ENCODE peak calls at places on chromosomes 5 and 9, in five cellular contexts. D, X, Y, R and T are unnamed samples.

GRCh38 chr5:126805108-126805507 is 28.2 kb downstream of the LMNB1 start:
- DNase-seq in D (no peak), X (no peak), Y (no peak), R (no peak), T (no peak)

GRCh38 chr5:154478224-154478565 is at the start of gene HAND1:
- DNase-seq in D (no peak), X (no peak), Y (peak), R (peak), T (peak)

GRCh38 chr5:149130121-149130931 is 11.0 kb upstream of the ABLIM3 start:
- DNase-seq in D (peak), X (no peak), Y (peak), R (no peak), T (no peak)

GRCh38 chr5:172284275-172284971 is 859 bp upstream of the UBTD2 start:
- DNase-seq in D (peak), X (no peak), Y (no peak), R (no peak), T (no peak)

GRCh38 chr9:16013826-16014225 is 461.0 kb downstream of the CCDC171 start:
- DNase-seq in D (peak), X (no peak), Y (no peak), R (no peak), T (no peak)

GRCh38 chr5:105903069-105903468 is 1767.7 kb downstream of the EFNA5 start:
- DNase-seq in D (no peak), X (no peak), Y (no peak), R (no peak), T (no peak)

GRCh38 chr5:34012791-34013190 is 4.9 kb upstream of the AMACR start:
- DNase-seq in D (no peak), X (no peak), Y (no peak), R (no peak), T (no peak)

GRCh38 chr5:134451618-134452505 is 40.2 kb upstream of the CDKN2AIPNL start:
- DNase-seq in D (peak), X (no peak), Y (peak), R (no peak), T (no peak)

GRCh38 chr9:129554649-129555048 is 66.3 kb downstream of the C9orf50 start:
- DNase-seq in D (no peak), X (no peak), Y (no peak), R (no peak), T (no peak)

GRCh38 chr5:96064905-96065304 is 103.3 kb upstream of the ELL2 start:
- DNase-seq in D (no peak), X (no peak), Y (no peak), R (no peak), T (no peak)

GRCh38 chr5:138596105-138596987 is 21.1 kb upstream of the HSPA9 start:
- DNase-seq in D (no peak), X (no peak), Y (no peak), R (no peak), T (no peak)

GRCh38 chr5:96133337-96134094 is 171.9 kb upstream of the ELL2 start:
- DNase-seq in D (no peak), X (no peak), Y (no peak), R (no peak), T (no peak)

GRCh38 chr5:173645437-173645807 is 29.0 kb upstream of the BOD1 start:
- DNase-seq in D (peak), X (peak), Y (peak), R (no peak), T (peak)

GRCh38 chr9:130421154-130421801 is 23.5 kb upstream of the ASS1 start:
- DNase-seq in D (no peak), X (no peak), Y (no peak), R (no peak), T (peak)

GRCh38 chr5:140996055-140996454 is 29.8 kb downstream of the PCDHAC2 start:
- DNase-seq in D (no peak), X (no peak), Y (peak), R (no peak), T (no peak)

GRCh38 chr5:168578506-168579205 is 512 bp downstream of the PANK3 start:
- DNase-seq in D (peak), X (no peak), Y (no peak), R (no peak), T (no peak)

GRCh38 chr9:92512622-92513021 is 23.2 kb downstream of the ECM2 start:
- DNase-seq in D (no peak), X (no peak), Y (peak), R (no peak), T (no peak)

GRCh38 chr5:2257326-2258244 is 374.9 kb upstream of the IRX4 start:
- DNase-seq in D (no peak), X (no peak), Y (no peak), R (no peak), T (no peak)

DNA sequence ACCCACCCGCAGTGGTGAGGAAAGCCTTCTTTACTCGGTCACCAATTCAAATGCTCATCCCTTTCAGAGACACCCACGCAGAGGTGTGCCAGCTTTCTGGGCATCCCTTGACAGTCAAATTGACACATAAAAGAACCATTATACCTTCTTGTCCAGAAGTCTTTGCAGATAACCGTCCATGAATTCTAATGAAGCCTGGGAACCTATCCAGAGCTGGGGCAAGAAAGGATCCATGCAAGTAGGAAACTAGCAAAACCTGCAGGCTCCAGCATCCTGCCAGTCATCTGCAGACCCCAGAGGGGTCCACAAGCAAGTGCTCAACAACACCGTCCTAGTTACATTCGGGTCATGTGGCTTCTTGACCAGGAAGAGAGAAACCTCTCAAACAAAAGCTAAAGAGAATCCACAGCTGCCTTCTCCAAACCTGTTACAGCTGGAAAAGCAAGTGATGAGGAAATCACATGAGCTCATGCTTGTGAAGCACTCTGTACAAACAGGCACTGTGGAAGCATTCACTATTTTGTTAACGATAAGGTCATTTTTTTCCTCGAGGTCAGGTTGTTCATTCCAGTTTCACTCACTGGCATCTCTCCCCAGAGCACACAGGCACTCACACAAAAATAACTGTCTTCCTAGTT is 80.2 kb upstream of the DMRT1 start:
- DNase-seq in D (peak), X (no peak), Y (peak), R (no peak), T (no peak)
- H2BK12ac ChIP-seq in D (peak), X (no peak), Y (no peak), R (no peak), T (no peak)

GRCh38 chr5:86074297-86074696 is 543.4 kb upstream of the COX7C start:
- DNase-seq in D (peak), X (no peak), Y (no peak), R (no peak), T (no peak)

GRCh38 chr5:86075139-86075538 is 542.6 kb upstream of the COX7C start:
- DNase-seq in D (no peak), X (no peak), Y (no peak), R (no peak), T (no peak)

GRCh38 chr5:86070719-86071118 is 547.0 kb upstream of the COX7C start:
- DNase-seq in D (no peak), X (no peak), Y (no peak), R (no peak), T (no peak)
- H2BK12ac ChIP-seq in D (no peak), X (no peak), Y (no peak), R (no peak), T (no peak)

DNA sequence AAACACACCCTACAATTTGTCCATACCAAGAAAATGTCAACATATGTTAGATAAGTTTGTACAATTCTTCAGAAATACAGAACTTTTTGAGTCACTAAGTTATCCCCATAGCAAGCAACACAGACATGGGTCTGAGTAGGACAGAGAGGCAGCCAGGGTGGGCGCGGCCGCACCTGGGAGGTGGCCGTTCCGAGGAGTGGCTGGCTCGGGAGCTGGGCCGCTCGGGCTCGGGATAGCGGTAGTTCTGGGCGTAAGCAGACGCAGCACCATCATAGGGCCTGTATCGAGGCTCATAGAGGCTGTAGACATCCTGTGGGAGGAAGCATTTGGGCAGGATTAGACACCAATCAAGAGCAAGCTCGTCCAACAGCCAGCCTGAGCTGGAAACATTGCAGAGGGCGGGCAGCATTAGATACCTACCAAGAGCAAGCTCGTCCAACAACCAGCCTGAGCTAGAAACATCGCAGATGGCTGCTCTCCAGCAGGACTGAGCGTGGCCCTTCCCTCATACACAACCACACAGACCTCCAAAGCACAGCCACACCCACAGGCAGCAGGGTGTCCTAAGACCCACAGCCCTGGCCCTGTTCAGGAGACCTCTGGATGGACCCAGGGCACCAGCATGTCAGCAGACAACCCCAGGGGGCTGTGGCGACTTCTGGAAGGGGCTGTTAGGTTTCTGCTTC is 10.9 kb downstream of the SEC16A start:
- DNase-seq in D (no peak), X (no peak), Y (no peak), R (no peak), T (no peak)
- H2BK12ac ChIP-seq in D (no peak), X (no peak), Y (no peak), R (no peak), T (no peak)

DNA sequence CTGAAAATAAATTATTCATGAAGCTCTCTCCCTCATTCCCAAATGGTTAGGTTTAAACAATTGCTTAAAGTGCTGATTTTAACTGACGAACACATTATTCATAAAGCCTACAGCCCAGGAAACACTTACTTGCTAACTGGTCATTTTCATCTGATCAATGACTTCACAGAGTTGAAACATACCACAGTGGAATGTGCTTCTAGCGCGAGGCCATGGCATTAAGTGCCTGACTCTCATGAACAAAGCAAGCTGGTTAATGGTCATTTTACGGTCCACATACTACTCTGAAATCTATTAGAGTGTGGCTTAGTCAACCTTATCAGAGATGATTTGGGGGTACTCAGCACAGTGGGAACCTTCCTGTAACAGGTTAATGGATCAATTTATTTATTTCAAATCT is 114.6 kb downstream of the MED27 start:
- DNase-seq in D (no peak), X (no peak), Y (no peak), R (no peak), T (no peak)
- H2BK12ac ChIP-seq in D (no peak), X (no peak), Y (no peak), R (no peak), T (no peak)

GRCh38 chr9:99513441-99514112 is 291.5 kb downstream of the SEC61B start:
- DNase-seq in D (no peak), X (no peak), Y (no peak), R (no peak), T (no peak)
- H2BK12ac ChIP-seq in D (no peak), X (no peak), Y (no peak), R (no peak), T (no peak)